ENCODE peak calls at places on chromosomes 6 and 20, in eight cellular contexts. B, K, O, H, J, C, Q and M are unnamed samples.

GRCh38 chr20:53786445-53787267 is 193.0 kb upstream of the ZNF217 start:
- DNase-seq in B (no peak), K (no peak), O (no peak), H (no peak), J (no peak), C (no peak), Q (no peak), M (no peak)

GRCh38 chr6:46156701-46157100 is 14.1 kb downstream of the ENPP5 start:
- DNase-seq in B (no peak), K (no peak), O (no peak), H (no peak), J (no peak), C (no peak), Q (no peak), M (no peak)

GRCh38 chr6:89400912-89401399 is 11.1 kb downstream of the RRAGD start:
- DNase-seq in B (no peak), K (no peak), O (no peak), H (no peak), J (no peak), C (no peak), Q (no peak), M (no peak)

GRCh38 chr6:42790549-42791181 is 8.8 kb downstream of the BICRAL start:
- DNase-seq in B (no peak), K (no peak), O (peak), H (no peak), J (no peak), C (no peak), Q (no peak), M (no peak)

GRCh38 chr6:76124010-76124409 is 51.5 kb upstream of the IMPG1 start:
- DNase-seq in B (no peak), K (no peak), O (no peak), H (no peak), J (no peak), C (no peak), Q (no peak), M (no peak)

GRCh38 chr20:53902968-53903651 is 167.3 kb downstream of the BCAS1 start:
- DNase-seq in B (no peak), K (no peak), O (peak), H (peak), J (no peak), C (no peak), Q (no peak), M (no peak)

GRCh38 chr20:59291740-59292139 is 8.7 kb upstream of the EDN3 start:
- DNase-seq in B (no peak), K (no peak), O (no peak), H (no peak), J (no peak), C (no peak), Q (no peak), M (no peak)

GRCh38 chr6:147176795-147177194 is 27.4 kb upstream of the STXBP5 start:
- DNase-seq in B (no peak), K (no peak), O (no peak), H (no peak), J (no peak), C (no peak), Q (no peak), M (no peak)

GRCh38 chr6:135506270-135506997 is 8.9 kb upstream of the AHI1 start:
- DNase-seq in B (no peak), K (no peak), O (no peak), H (peak), J (no peak), C (no peak), Q (peak), M (no peak)

GRCh38 chr6:140275725-140276124 is 901.3 kb upstream of the CITED2 start:
- DNase-seq in B (no peak), K (no peak), O (no peak), H (peak), J (no peak), C (no peak), Q (no peak), M (no peak)

GRCh38 chr20:45036044-45036755 is 64.7 kb downstream of the KCNS1 start:
- DNase-seq in B (no peak), K (no peak), O (no peak), H (peak), J (no peak), C (no peak), Q (peak), M (no peak)

GRCh38 chr6:168717491-168717890 is 276.5 kb downstream of the SMOC2 start:
- DNase-seq in B (no peak), K (no peak), O (no peak), H (no peak), J (no peak), C (no peak), Q (no peak), M (no peak)

DNA sequence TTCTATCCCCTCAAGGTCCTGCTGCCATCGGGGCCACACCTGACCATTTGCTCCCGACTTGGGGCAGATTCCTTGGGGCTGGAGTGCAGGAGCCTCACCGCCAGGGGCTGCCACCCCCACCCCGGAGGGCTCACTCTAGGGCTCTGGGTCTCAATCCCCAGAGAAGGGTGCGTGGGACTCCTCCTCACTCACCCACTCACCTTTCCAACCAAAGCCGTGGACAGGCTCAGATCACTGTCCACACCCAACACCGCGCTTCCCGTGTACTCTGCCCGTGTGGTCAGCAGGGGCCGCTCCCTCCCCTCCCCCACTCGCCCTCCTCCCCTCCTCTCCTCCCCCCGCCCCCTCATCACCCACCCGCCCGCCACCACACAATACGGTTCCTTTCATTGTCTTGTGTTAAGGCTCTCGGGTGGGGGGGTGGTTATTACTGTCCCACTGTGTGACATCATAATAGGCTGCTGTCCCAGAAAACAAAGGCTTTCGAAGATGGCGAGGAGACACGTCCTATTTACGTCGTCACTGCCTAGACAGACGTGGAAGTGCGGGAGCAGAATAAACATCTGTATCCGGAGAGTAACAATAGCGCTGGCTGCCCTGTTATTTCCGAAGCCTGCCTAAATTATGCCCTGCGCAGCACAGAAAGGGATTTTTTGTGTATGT is 85.8 kb downstream of the YTHDF1 start:
- DNase-seq in B (no peak), K (no peak), O (peak), H (no peak), J (peak), C (peak), Q (no peak), M (no peak)
- TF ChIP-seq CTCF in B (no peak), K (no peak), O (no peak), H (no peak), J (no peak), C (no peak), Q (no peak), M (no peak)

DNA sequence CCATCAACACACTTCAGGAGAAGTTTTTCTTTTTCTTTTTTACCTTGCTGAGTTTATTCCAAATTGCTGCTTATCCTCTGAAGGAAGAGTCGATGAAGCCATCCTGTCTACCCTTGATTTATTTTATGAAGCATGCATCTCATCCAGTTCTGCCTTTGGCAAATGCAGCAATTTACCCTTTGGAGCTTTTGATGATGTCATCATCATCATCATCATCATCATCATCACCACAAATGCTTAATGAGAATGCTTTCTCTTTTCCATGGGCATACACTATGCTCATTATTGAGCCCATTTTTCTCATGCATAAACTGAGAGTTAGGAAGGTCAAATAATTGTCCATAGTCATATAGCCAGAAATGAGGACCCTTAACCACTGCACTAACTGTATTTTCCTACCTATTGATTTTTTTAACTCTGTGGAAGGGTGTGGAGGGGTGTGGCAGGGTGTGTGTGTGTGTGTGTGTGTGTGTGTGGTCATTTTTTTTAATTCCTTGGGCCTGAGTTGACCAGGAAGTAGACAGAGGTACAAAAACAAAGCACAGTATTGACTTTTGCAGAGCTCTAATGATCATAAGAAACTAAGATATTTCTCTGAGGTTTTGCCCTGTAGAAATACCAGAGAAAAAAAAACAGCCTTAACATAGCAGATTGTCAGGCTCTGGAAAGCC is 82.8 kb downstream of the COL9A1 start:
- DNase-seq in B (no peak), K (no peak), O (no peak), H (no peak), J (no peak), C (no peak), Q (no peak), M (no peak)
- TF ChIP-seq CTCF in B (no peak), K (no peak), O (no peak), H (no peak), J (no peak), C (no peak), Q (no peak), M (no peak)

GRCh38 chr6:41275489-41275888 is 11.0 kb downstream of the TREM1 start:
- DNase-seq in B (no peak), K (no peak), O (no peak), H (no peak), J (no peak), C (no peak), Q (no peak), M (no peak)

GRCh38 chr6:41274291-41274690 is 12.2 kb downstream of the TREM1 start:
- DNase-seq in B (no peak), K (no peak), O (no peak), H (no peak), J (no peak), C (no peak), Q (no peak), M (no peak)

GRCh38 chr6:41280658-41281057 is 5.8 kb downstream of the TREM1 start:
- DNase-seq in B (no peak), K (no peak), O (no peak), H (no peak), J (no peak), C (peak), Q (no peak), M (no peak)

GRCh38 chr6:41277644-41278043 is 8.8 kb downstream of the TREM1 start:
- DNase-seq in B (no peak), K (no peak), O (no peak), H (no peak), J (no peak), C (no peak), Q (no peak), M (no peak)

GRCh38 chr6:41278699-41279405 is 7.6 kb downstream of the TREM1 start:
- DNase-seq in B (no peak), K (peak), O (no peak), H (peak), J (no peak), C (peak), Q (peak), M (no peak)
- TF ChIP-seq CTCF in B (no peak), K (peak), O (peak), H (peak), J (peak), C (peak), Q (peak), M (peak)

DNA sequence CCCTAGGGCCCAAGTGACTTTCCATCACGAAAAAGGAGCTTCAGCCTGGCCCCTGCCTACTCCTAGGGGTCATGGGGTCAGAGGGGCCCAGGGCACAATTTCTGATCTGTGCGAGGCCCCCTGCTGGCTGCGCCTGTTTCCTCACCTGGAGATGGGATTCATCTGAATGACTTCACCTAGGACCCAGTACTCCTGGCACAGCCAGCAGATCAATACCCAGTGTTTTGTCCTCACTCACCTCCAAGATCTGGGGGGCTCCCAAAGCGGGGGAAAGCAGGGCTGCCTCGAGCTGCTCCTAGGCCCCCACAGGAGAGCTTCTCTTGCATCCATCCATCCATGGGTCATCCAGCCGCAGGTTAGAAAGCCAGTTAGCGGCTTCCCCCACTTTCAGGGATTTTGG is 33.8 kb downstream of the CD40 start:
- DNase-seq in B (no peak), K (no peak), O (no peak), H (no peak), J (no peak), C (no peak), Q (no peak), M (no peak)
- TF ChIP-seq CTCF in B (no peak), K (peak), O (peak), H (peak), J (no peak), C (peak), Q (peak), M (peak)

GRCh38 chr20:37676440-37676839 is 17.4 kb upstream of the CTNNBL1 start:
- DNase-seq in B (no peak), K (no peak), O (no peak), H (no peak), J (no peak), C (no peak), Q (no peak), M (no peak)

GRCh38 chr20:37677969-37678610 is 15.7 kb upstream of the CTNNBL1 start:
- DNase-seq in B (no peak), K (no peak), O (no peak), H (no peak), J (peak), C (no peak), Q (no peak), M (no peak)

GRCh38 chr20:37681384-37681977 is 12.3 kb upstream of the CTNNBL1 start:
- DNase-seq in B (no peak), K (no peak), O (no peak), H (peak), J (no peak), C (no peak), Q (no peak), M (no peak)

DNA sequence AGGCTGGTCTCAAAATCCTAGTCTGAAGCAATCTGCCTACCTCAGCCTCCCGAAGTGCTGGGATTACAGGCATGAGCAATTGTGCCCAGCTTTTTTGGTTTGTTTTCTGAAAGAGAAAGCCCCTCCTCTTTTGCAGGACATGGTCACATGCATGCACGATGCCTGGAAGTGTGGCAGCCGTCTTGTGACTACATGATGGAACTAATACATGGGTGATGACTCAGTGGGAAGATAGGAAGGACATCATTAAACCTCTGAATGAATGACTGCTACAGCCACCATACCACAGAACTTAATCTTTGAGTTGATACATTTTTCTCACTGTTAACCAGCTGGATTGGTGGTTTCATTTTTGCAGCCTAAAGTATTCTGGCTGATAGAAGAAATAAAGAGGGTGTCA is 13.4 kb upstream of the CTNNBL1 start:
- DNase-seq in B (no peak), K (no peak), O (no peak), H (peak), J (no peak), C (peak), Q (no peak), M (no peak)
- TF ChIP-seq CTCF in B (no peak), K (no peak), O (no peak), H (no peak), J (no peak), C (no peak), Q (no peak), M (no peak)

GRCh38 chr6:82783587-82784253 is 281.9 kb downstream of the UBE3D start:
- DNase-seq in B (no peak), K (no peak), O (no peak), H (no peak), J (no peak), C (no peak), Q (no peak), M (no peak)
- TF ChIP-seq CTCF in B (no peak), K (no peak), O (no peak), H (no peak), J (no peak), C (no peak), Q (peak), M (peak)

GRCh38 chr6:111602481-111603404 is 2.9 kb downstream of the TRAF3IP2 start:
- DNase-seq in B (peak), K (no peak), O (peak), H (peak), J (no peak), C (no peak), Q (peak), M (no peak)
- TF ChIP-seq CTCF in B (no peak), K (no peak), O (no peak), H (no peak), J (no peak), C (no peak), Q (no peak), M (no peak)